ENCODE peak calls at places on chromosomes 3 and 15, in nine cellular contexts. S, F, J, O, L, Q, W, K and C are unnamed samples. For H3K27me3, the result is how much of the 10 kb centered on the place peaks cover.

GRCh38 chr3:25831578-25831977 is 41.7 kb downstream of the OXSM start:
- DNase-seq in S (no peak), F (peak), J (peak), O (peak), L (peak), Q (no peak), W (no peak), K (no peak), C (no peak)

GRCh38 chr3:187077085-187077484 is 62.2 kb downstream of the RPL39L start:
- DNase-seq in S (no peak), F (no peak), J (no peak), O (no peak), L (no peak), Q (no peak), W (no peak), K (no peak), C (no peak)

GRCh38 chr15:91196768-91197167 is 96.7 kb downstream of the SV2B start:
- DNase-seq in S (no peak), F (no peak), J (no peak), O (no peak), L (no peak), Q (no peak), W (no peak), K (no peak), C (no peak)

GRCh38 chr15:68416158-68416535 is 15.8 kb downstream of the ITGA11 start:
- DNase-seq in S (no peak), F (no peak), J (no peak), O (no peak), L (no peak), Q (no peak), W (no peak), K (no peak), C (no peak)

GRCh38 chr3:43411429-43411828 is 125.1 kb downstream of the SNRK start:
- DNase-seq in S (no peak), F (no peak), J (no peak), O (no peak), L (no peak), Q (no peak), W (no peak), K (no peak), C (no peak)

GRCh38 chr3:49173116-49173791 is 1.9 kb downstream of the KLHDC8B start:
- DNase-seq in S (no peak), F (no peak), J (peak), O (no peak), L (no peak), Q (peak), W (peak), K (peak), C (no peak)

GRCh38 chr15:37744521-37744920 is 189.9 kb upstream of the TMCO5A start:
- DNase-seq in S (no peak), F (no peak), J (no peak), O (no peak), L (no peak), Q (no peak), W (no peak), K (no peak), C (no peak)

GRCh38 chr3:54188176-54188791 is 65.9 kb downstream of the CACNA2D3 start:
- DNase-seq in S (no peak), F (peak), J (peak), O (peak), L (peak), Q (peak), W (no peak), K (peak), C (peak)

GRCh38 chr15:59549339-59549807 is 62.2 kb upstream of the GCNT3 start:
- DNase-seq in S (no peak), F (no peak), J (no peak), O (no peak), L (no peak), Q (no peak), W (no peak), K (no peak), C (no peak)

GRCh38 chr3:139982404-139982803 is 47.4 kb downstream of the CLSTN2 start:
- DNase-seq in S (no peak), F (no peak), J (no peak), O (no peak), L (no peak), Q (no peak), W (no peak), K (no peak), C (no peak)

GRCh38 chr3:56042326-56042951 is 425.8 kb downstream of the ERC2 start:
- DNase-seq in S (no peak), F (peak), J (peak), O (peak), L (no peak), Q (no peak), W (no peak), K (peak), C (no peak)

GRCh38 chr3:100875239-100875638 is 118.0 kb downstream of the ABI3BP start:
- DNase-seq in S (no peak), F (peak), J (peak), O (peak), L (no peak), Q (peak), W (no peak), K (no peak), C (peak)

GRCh38 chr3:132399054-132399929 is 18.0 kb upstream of the DNAJC13 start:
- DNase-seq in S (no peak), F (peak), J (peak), O (peak), L (peak), Q (no peak), W (no peak), K (peak), C (peak)

GRCh38 chr15:90413411-90414379 is 25.7 kb downstream of the IQGAP1 start:
- DNase-seq in S (no peak), F (peak), J (peak), O (peak), L (no peak), Q (no peak), W (peak), K (no peak), C (peak)

GRCh38 chr3:129224984-129225393 is 24.4 kb upstream of the COPG1 start:
- DNase-seq in S (no peak), F (peak), J (peak), O (peak), L (no peak), Q (peak), W (peak), K (no peak), C (peak)

GRCh38 chr3:101036213-101036618 is 43.0 kb upstream of the ABI3BP start:
- DNase-seq in S (no peak), F (peak), J (peak), O (peak), L (peak), Q (peak), W (peak), K (no peak), C (peak)

GRCh38 chr3:52347716-52348635 is 31.9 kb downstream of the DNAH1 start:
- DNase-seq in S (no peak), F (no peak), J (no peak), O (no peak), L (no peak), Q (no peak), W (no peak), K (no peak), C (no peak)

GRCh38 chr15:40108061-40108854 is 421 bp downstream of the BMF start:
- DNase-seq in S (no peak), F (peak), J (peak), O (no peak), L (no peak), Q (peak), W (peak), K (no peak), C (peak)

GRCh38 chr15:73745073-73745472 is 8.1 kb downstream of the INSYN1 start:
- DNase-seq in S (no peak), F (no peak), J (no peak), O (no peak), L (no peak), Q (no peak), W (peak), K (no peak), C (no peak)

GRCh38 chr3:141094851-141095545 is 43.9 kb downstream of the SPSB4 start:
- DNase-seq in S (peak), F (peak), J (peak), O (peak), L (no peak), Q (peak), W (peak), K (no peak), C (no peak)

GRCh38 chr3:112122870-112123269 is 10.2 kb downstream of the GCSAM start:
- DNase-seq in S (no peak), F (no peak), J (no peak), O (no peak), L (no peak), Q (no peak), W (no peak), K (no peak), C (no peak)

GRCh38 chr3:112120485-112120836 is 12.6 kb downstream of the GCSAM start:
- DNase-seq in S (no peak), F (no peak), J (no peak), O (no peak), L (no peak), Q (no peak), W (no peak), K (no peak), C (no peak)

GRCh38 chr3:112119686-112120484 is 13.2 kb downstream of the GCSAM start:
- DNase-seq in S (no peak), F (no peak), J (no peak), O (no peak), L (no peak), Q (no peak), W (no peak), K (no peak), C (no peak)

GRCh38 chr3:112123548-112123947 is 9.5 kb downstream of the GCSAM start:
- DNase-seq in S (no peak), F (no peak), J (no peak), O (no peak), L (no peak), Q (no peak), W (no peak), K (no peak), C (no peak)

DNA sequence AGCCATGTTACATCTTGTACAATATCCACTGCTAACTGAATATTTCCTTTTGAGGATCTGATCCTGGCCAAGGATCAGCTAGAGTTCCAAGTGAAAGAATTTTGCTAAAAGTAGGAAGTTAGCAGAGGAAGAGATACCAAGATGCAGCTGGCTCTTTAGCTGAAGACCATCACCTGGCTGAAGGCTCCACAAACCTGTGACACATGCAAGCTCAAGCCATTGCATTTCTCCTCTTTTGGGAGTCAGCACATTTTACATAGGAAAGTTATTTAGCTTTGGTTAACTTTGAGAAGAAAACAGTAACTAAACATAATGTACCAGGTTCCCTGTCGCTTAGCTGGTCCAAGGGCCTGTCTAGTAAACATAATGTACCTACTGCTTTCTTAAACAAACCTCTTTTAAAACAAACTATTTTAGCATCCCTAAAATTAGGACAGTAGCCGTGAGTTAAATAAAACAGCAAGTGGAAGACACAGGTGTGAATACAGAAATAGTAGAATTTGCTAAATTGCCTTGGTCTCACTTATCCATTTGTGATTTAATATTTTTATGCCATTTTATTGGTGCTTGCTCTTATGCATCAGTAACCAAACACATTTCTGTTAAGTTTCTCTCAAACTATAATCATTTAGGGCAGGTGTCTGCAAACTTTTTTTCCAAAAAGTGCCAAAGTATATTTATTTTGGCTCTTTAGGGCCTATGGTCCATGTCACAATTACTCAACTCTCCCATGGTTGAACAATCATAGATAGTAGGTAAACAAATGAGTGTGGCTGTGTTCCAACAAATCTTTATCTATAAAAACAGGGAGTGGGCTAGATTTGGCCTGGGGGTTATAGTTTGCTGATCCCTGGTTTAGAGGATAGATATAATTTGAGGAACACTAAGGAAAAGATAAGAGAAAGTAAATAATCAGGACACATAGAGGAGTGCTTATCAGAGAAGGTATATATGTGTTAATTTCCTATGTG is 11.2 kb downstream of the GCSAM start:
- DNase-seq in S (no peak), F (no peak), J (no peak), O (no peak), L (no peak), Q (no peak), W (no peak), K (no peak), C (no peak)
- H3K27me3 ChIP-seq in S (under half), F (under half), J (under half), O (under half), L (under half), Q (under half), W (under half), K (under half), C (under half)

GRCh38 chr15:51386029-51386428 is 44.6 kb downstream of the GLDN start:
- DNase-seq in S (no peak), F (no peak), J (no peak), O (no peak), L (no peak), Q (no peak), W (no peak), K (no peak), C (no peak)

GRCh38 chr15:51377038-51377761 is 35.7 kb downstream of the GLDN start:
- DNase-seq in S (no peak), F (peak), J (peak), O (peak), L (no peak), Q (no peak), W (no peak), K (no peak), C (peak)

GRCh38 chr15:51382787-51383186 is 41.3 kb downstream of the GLDN start:
- DNase-seq in S (no peak), F (peak), J (peak), O (peak), L (peak), Q (no peak), W (no peak), K (peak), C (peak)

GRCh38 chr15:51379390-51379789 is 37.9 kb downstream of the GLDN start:
- DNase-seq in S (no peak), F (no peak), J (no peak), O (no peak), L (no peak), Q (no peak), W (no peak), K (no peak), C (no peak)

DNA sequence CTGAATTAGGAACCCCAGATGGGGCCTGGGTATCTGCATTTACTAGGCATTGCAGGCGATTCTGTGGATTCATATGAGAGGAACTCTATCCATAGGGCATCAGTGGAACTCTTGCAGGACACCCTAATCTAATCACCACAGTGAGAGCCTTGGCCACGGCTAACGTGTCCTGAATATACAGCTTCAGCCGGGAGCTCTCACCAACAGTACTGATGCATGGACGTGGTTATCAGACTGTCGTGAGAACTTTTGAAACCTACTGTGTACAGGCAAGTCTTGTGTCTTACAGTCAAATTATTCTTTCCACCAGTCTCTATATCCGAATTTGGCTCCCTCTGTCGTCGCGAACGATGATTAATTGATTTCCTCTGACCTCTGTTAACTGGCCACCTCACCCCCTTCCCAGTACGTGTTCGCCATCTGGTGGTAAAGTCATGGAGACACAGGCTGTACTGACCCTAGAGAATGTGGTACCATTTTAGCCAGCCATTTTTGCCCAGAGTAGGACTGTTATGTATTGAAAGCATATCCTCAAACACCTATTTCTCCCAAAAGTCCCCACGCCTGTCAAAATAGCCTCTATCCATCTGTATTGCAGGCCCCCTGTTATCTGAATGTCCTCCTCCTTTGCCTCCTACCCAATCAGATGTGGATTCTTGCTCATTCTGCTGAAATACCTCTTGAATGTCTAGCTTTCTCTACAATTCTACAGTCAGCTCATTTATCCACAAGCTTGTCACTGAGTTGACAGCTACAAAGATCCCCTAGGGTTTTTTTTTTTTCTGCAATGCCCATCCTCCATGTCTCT is 39.7 kb downstream of the GLDN start:
- DNase-seq in S (peak), F (peak), J (peak), O (peak), L (peak), Q (no peak), W (peak), K (peak), C (peak)
- H3K4me3 ChIP-seq in S (no peak), F (no peak), J (no peak), O (no peak), L (no peak), Q (no peak), W (no peak), K (no peak), C (no peak)

GRCh38 chr15:52789008-52789600 is 1.0 kb downstream of the ONECUT1 start:
- DNase-seq in S (no peak), F (no peak), J (no peak), O (no peak), L (no peak), Q (no peak), W (no peak), K (no peak), C (no peak)
- H3K27me3 ChIP-seq in S (half or more), F (half or more), J (half or more), O (half or more), L (under half), Q (half or more), W (under half), K (under half), C (half or more)

DNA sequence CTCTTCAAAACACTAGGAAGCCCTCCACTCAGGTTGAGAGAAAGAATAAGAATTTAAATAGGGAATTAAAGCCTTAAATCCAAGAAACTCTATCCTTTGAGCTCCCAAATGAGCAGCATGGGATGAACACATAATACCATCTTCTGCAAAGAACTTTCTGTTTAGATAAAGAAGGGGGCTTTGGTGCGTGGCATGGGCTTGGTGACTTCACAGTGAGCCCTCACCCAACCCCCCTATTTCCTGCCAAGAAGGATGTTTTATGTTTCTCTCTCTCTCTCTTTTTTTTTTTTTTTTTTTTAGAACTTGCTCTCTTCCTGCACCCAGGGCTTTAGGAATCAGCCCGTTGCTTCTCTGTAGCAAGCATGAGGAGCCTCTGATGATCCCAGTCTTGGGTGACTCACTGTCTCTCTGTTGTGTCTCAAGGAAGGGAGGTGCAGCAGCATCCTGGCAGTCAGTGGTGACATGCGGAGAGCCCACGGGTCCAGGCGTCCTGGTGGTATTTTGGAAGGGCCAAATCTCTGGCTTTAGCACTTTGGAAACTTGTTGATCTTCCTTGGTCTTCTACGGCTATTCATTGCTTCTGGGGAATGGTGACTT is 49.1 kb downstream of the CCK start:
- DNase-seq in S (peak), F (peak), J (peak), O (no peak), L (no peak), Q (no peak), W (no peak), K (no peak), C (no peak)
- H3K4me3 ChIP-seq in S (no peak), F (no peak), J (no peak), O (no peak), L (no peak), Q (no peak), W (no peak), K (no peak), C (no peak)

GRCh38 chr15:52785672-52786406 is 4.3 kb downstream of the ONECUT1 start:
- DNase-seq in S (no peak), F (no peak), J (no peak), O (no peak), L (no peak), Q (no peak), W (no peak), K (no peak), C (no peak)
- H3K27me3 ChIP-seq in S (half or more), F (half or more), J (half or more), O (half or more), L (under half), Q (half or more), W (under half), K (under half), C (half or more)

GRCh38 chr15:69591905-69592508 is 139.4 kb downstream of the RPLP1 start:
- DNase-seq in S (no peak), F (no peak), J (no peak), O (no peak), L (no peak), Q (no peak), W (no peak), K (no peak), C (no peak)
- H3K4me3 ChIP-seq in S (no peak), F (no peak), J (no peak), O (no peak), L (no peak), Q (no peak), W (no peak), K (no peak), C (no peak)

DNA sequence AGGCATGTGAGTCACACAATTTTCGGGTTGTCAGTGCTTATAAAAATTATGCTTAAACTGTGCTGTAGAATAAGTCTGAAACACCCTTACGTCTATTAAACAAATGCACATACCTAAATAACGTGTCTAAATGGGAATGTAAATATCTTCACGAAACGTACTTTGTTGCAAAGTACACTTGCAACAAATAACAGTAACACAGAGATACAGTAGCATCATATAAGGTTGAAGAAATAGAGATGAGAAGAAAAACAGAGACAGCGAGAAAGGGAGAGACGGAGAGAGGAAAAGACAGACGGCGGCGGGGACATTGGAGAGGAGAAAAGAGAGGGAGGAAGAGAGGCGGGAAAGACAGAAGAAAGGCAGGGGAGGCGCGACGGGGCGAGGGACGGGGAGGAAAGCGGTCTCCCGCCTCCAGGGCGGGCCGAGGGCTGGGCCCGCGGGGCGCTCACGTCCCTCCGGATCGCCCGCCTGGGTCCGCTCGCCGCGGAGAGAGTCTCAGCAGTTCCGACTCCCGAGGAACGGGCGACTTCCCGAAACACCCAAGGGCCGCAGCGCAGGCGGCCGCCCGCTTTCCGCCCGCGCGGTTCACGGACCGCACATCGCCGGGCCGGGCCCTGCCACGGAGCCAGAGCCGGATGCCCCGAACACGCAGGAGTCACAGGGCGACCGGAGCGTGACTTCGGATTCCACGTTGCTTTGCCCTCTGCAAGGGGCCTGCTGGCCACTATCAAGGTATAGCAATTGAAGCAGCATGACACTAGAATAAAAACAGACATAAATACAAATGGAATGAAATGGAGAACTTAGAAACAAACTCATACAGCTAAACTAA is 153.4 kb downstream of the LMLN start:
- DNase-seq in S (no peak), F (no peak), J (peak), O (no peak), L (no peak), Q (no peak), W (peak), K (no peak), C (no peak)
- H3K27me3 ChIP-seq in S (under half), F (under half), J (under half), O (under half), L (under half), Q (half or more), W (under half), K (under half), C (under half)

GRCh38 chr3:15333099-15333956 is 942 bp upstream of the SH3BP5 start:
- DNase-seq in S (no peak), F (no peak), J (no peak), O (no peak), L (no peak), Q (no peak), W (no peak), K (peak), C (no peak)
- H3K4me3 ChIP-seq in S (peak), F (no peak), J (no peak), O (peak), L (peak), Q (peak), W (no peak), K (no peak), C (no peak)